ENCODE peak calls at places on chromosomes 11 and 22, in four cellular contexts. I is suprapubic skin, G is tibial nerve, F is A549. L is an unnamed sample.

GRCh38 chr22:46537221-46537945 is at the start of gene CELSR1:
- DNase-seq in G (no peak), I (no peak), F (peak; percentile 77), L (peak; percentile 73)

GRCh38 chr11:83990160-83990733 is 704.1 kb upstream of the CCDC90B start:
- DNase-seq in G (no peak), F (no peak), I (no peak), L (no peak)

GRCh38 chr11:17473071-17473744 is 3.4 kb downstream of the ABCC8 start:
- DNase-seq in I (no peak), F (peak; percentile 83), G (no peak), L (no peak)

GRCh38 chr22:49906071-49906798 is 12.0 kb downstream of the ALG12 start:
- DNase-seq in I (no peak), F (no peak), G (no peak), L (no peak)

GRCh38 chr11:134236834-134237556 is 12.5 kb downstream of the VPS26B start:
- DNase-seq in F (no peak), G (no peak), I (no peak), L (no peak)

GRCh38 chr11:88418508-88418907 is 81.0 kb upstream of the CTSC start:
- DNase-seq in I (no peak), F (no peak), G (no peak), L (no peak)

GRCh38 chr11:43504316-43504950 is 145.7 kb downstream of the TTC17 start:
- DNase-seq in I (no peak), F (peak; percentile 39), G (no peak), L (no peak)

GRCh38 chr11:128653828-128654231 is 40.0 kb upstream of the FLI1 start:
- DNase-seq in F (peak; percentile 47), G (no peak), I (no peak), L (peak; percentile 44)

GRCh38 chr11:120867024-120867423 is 156.9 kb upstream of the TBCEL start:
- DNase-seq in F (no peak), G (no peak), I (no peak), L (no peak)

GRCh38 chr22:22571429-22571828 is 12.4 kb upstream of the PRAME start:
- DNase-seq in I (no peak), F (no peak), G (no peak), L (no peak)

GRCh38 chr11:83511646-83512045 is 225.5 kb upstream of the CCDC90B start:
- DNase-seq in F (no peak), G (no peak), I (no peak), L (no peak)

GRCh38 chr11:7673724-7674434 is 579 bp upstream of the CYB5R2 start:
- DNase-seq in F (no peak), I (no peak), G (no peak), L (peak; percentile 63)

GRCh38 chr11:122344281-122344680 is 228.3 kb upstream of the BLID start:
- DNase-seq in G (no peak), I (no peak), F (no peak), L (no peak)

GRCh38 chr11:1847941-1848639 is 4.8 kb upstream of the LSP1 start:
- DNase-seq in I (no peak), F (no peak), G (no peak), L (no peak)

GRCh38 chr22:43860126-43860525 is 2.2 kb downstream of the SULT4A1 start:
- DNase-seq in G (no peak), I (no peak), F (no peak), L (no peak)

GRCh38 chr11:106420686-106421085 is 343.2 kb downstream of the AASDHPPT start:
- DNase-seq in G (no peak), F (no peak), I (no peak), L (no peak)

GRCh38 chr11:75867778-75868374 is 52.9 kb downstream of the UVRAG start:
- DNase-seq in F (peak; percentile 52), G (no peak), I (no peak), L (peak; percentile 41)

GRCh38 chr11:77193915-77194830 is 66.1 kb downstream of the MYO7A start:
- DNase-seq in F (no peak), I (no peak), G (no peak), L (no peak)

GRCh38 chr11:74937696-74938475 is 11.0 kb downstream of the XRRA1 start:
- DNase-seq in I (no peak), G (no peak), F (no peak), L (no peak)

GRCh38 chr11:117992620-117993019 is 6.4 kb downstream of the IL10RA start:
- DNase-seq in G (no peak), I (no peak), F (no peak), L (no peak)

GRCh38 chr11:35619030-35619753 is 932 bp downstream of the FJX1 start:
- DNase-seq in G (no peak), F (peak; percentile 77), I (no peak), L (no peak)

GRCh38 chr11:102940714-102941588 is 14.6 kb downstream of the MMP13 start:
- DNase-seq in I (no peak), F (peak; percentile 59), G (no peak), L (peak; percentile 60)

DNA sequence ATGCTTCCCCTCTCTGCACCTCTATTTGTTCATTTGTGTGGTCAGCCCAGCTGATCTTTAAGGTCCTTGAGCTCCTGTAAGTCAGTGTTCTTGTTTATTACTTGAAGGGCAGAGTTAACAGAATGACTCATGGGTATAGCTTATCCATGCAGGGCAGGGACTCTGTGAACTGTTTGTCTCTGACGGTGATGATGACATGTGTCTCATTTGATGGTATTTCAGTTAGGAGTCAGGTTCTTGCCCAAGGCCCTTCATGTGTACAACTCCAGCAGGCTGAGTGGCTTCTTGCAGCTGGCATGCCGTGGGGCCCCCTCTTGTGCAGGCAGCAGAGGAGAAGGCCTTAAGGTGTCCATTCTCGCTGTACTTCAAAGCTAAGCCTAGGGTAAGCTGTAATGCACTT is 165.1 kb downstream of the DBX1 start:
- DNase-seq in F (peak; percentile 91), I (no peak), G (no peak), L (no peak)
- TF ChIP-seq EP300 in F (peak; percentile 64), I (no peak), G (no peak), L (no peak)

GRCh38 chr11:11179239-11179638 is 173.8 kb downstream of the CSNK2A3 start:
- DNase-seq in I (no peak), G (no peak), F (peak; percentile 23), L (no peak)
- TF ChIP-seq EP300 in I (no peak), G (peak; percentile 17), F (no peak), L (no peak)

GRCh38 chr11:65793144-65793581 is 6.3 kb downstream of the OVOL1 start:
- DNase-seq in I (peak; percentile 84), G (no peak), F (no peak), L (peak; percentile 95)
- TF ChIP-seq EP300 in I (no peak), G (no peak), F (no peak), L (no peak)

GRCh38 chr11:61567286-61568061 is 13.4 kb downstream of the SYT7 start:
- DNase-seq in G (peak; percentile 53), I (peak; percentile 91), F (peak; percentile 87), L (peak; percentile 80)
- TF ChIP-seq EP300 in G (no peak), I (no peak), F (no peak), L (no peak)

GRCh38 chr11:47895035-47895434 is 46.9 kb upstream of the NUP160 start:
- DNase-seq in G (no peak), I (no peak), F (no peak), L (no peak)
- TF ChIP-seq EP300 in G (no peak), I (no peak), F (no peak), L (no peak)

GRCh38 chr22:38419121-38419863 is 35.7 kb downstream of the KCNJ4 start:
- DNase-seq in F (no peak), I (no peak), G (no peak), L (no peak)
- TF ChIP-seq EP300 in F (no peak), I (no peak), G (no peak), L (no peak)

GRCh38 chr22:17915188-17915587 is 109.2 kb downstream of the MICAL3 start:
- DNase-seq in I (no peak), F (no peak), G (no peak), L (no peak)
- TF ChIP-seq EP300 in I (no peak), F (no peak), G (no peak), L (no peak)

DNA sequence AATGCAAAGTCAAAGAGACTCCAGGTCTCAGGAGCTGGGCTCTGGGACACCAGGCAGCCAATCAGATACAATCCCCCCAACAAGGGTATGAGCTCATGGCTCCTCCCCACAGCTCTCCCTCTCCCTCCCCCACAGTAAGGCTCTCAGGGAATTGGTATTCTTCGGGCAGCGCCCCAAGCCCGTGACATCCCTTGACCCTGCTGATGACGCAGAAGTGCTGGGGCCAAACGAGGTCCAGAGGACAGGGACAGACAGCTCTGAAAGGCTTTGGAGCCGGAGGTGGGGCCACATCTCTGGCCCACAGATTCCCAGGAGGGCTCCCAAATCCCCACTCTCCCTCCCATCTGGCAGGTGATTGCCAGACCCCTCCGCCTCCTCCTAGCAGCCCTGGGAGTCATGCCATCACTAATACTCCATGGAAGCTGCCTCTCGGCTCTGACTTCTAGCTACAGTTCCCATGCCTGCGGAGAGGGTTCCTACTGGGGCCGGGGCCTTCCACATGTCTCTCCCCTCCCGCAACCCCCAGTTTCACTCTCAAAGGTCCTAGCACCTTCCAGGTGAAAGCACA is 5.8 kb downstream of the USP2 start:
- DNase-seq in G (peak; percentile 63), F (no peak), I (no peak), L (no peak)
- TF ChIP-seq EP300 in G (peak; percentile 77), F (no peak), I (peak; percentile 47), L (peak; percentile 88)

GRCh38 chr22:18109410-18110193 is 1.0 kb upstream of the TUBA8 start:
- DNase-seq in G (no peak), F (no peak), I (no peak), L (no peak)

GRCh38 chr22:18112440-18112839 is 1.8 kb downstream of the TUBA8 start:
- DNase-seq in F (no peak), G (no peak), I (no peak), L (no peak)

GRCh38 chr22:18111759-18112330 is 1.2 kb downstream of the TUBA8 start:
- DNase-seq in G (no peak), I (no peak), F (no peak), L (peak; percentile 51)

GRCh38 chr22:18110944-18111758 is 542 bp downstream of the TUBA8 start:
- DNase-seq in F (no peak), I (no peak), G (no peak), L (no peak)

GRCh38 chr22:18110194-18110943 is at the start of gene TUBA8:
- DNase-seq in F (no peak), G (no peak), I (peak; percentile 87), L (peak; percentile 75)
- TF ChIP-seq EP300 in F (no peak), G (no peak), I (no peak), L (no peak)